ENCODE peak calls at places on chromosomes 6 and 20, in eight cellular contexts. One of them, this sample, is unnamed.

GRCh38 chr6:147802400-147802799 is 293.9 kb downstream of the SAMD5 start:
- DNase-seq in HS-5: no peak
- DNase-seq in AG20443: no peak
- DNase-seq in M059J: no peak
- DNase-seq in CD8-positive, alpha-beta memory T cell: no peak
- DNase-seq in sigmoid colon: no peak
- DNase-seq in stimulated activated CD4-positive, alpha-beta T cell treated with anti-CD3 and anti-CD28 coated beads, Interleukin-4, amount 100 ng/mL, for 48 hours: no peak
- DNase-seq in SK-N-DZ: no peak
- DNase-seq in this sample: no peak

GRCh38 chr6:108526739-108527174 is 34.0 kb upstream of the FOXO3 start:
- DNase-seq in HS-5: peak
- DNase-seq in AG20443: peak
- DNase-seq in M059J: peak
- DNase-seq in CD8-positive, alpha-beta memory T cell: no peak
- DNase-seq in sigmoid colon: no peak
- DNase-seq in stimulated activated CD4-positive, alpha-beta T cell treated with anti-CD3 and anti-CD28 coated beads, Interleukin-4, amount 100 ng/mL, for 48 hours: no peak
- DNase-seq in SK-N-DZ: peak
- DNase-seq in this sample: peak

GRCh38 chr20:952196-952795 is 36.2 kb upstream of the ANGPT4 start:
- DNase-seq in HS-5: no peak
- DNase-seq in AG20443: no peak
- DNase-seq in M059J: peak
- DNase-seq in CD8-positive, alpha-beta memory T cell: no peak
- DNase-seq in sigmoid colon: no peak
- DNase-seq in stimulated activated CD4-positive, alpha-beta T cell treated with anti-CD3 and anti-CD28 coated beads, Interleukin-4, amount 100 ng/mL, for 48 hours: no peak
- DNase-seq in SK-N-DZ: no peak
- DNase-seq in this sample: no peak

GRCh38 chr6:64988148-64988547 is 718.9 kb downstream of the EYS start:
- DNase-seq in HS-5: no peak
- DNase-seq in AG20443: no peak
- DNase-seq in M059J: peak
- DNase-seq in CD8-positive, alpha-beta memory T cell: no peak
- DNase-seq in sigmoid colon: no peak
- DNase-seq in stimulated activated CD4-positive, alpha-beta T cell treated with anti-CD3 and anti-CD28 coated beads, Interleukin-4, amount 100 ng/mL, for 48 hours: no peak
- DNase-seq in SK-N-DZ: no peak
- DNase-seq in this sample: no peak

GRCh38 chr20:62133864-62134263 is 9.3 kb downstream of the PSMA7 start:
- DNase-seq in HS-5: no peak
- DNase-seq in AG20443: no peak
- DNase-seq in M059J: no peak
- DNase-seq in CD8-positive, alpha-beta memory T cell: no peak
- DNase-seq in sigmoid colon: no peak
- DNase-seq in stimulated activated CD4-positive, alpha-beta T cell treated with anti-CD3 and anti-CD28 coated beads, Interleukin-4, amount 100 ng/mL, for 48 hours: no peak
- DNase-seq in SK-N-DZ: no peak
- DNase-seq in this sample: no peak

GRCh38 chr6:12012231-12012565 is at the start of gene HIVEP1:
- DNase-seq in HS-5: no peak
- DNase-seq in AG20443: no peak
- DNase-seq in M059J: peak
- DNase-seq in CD8-positive, alpha-beta memory T cell: peak
- DNase-seq in sigmoid colon: peak
- DNase-seq in stimulated activated CD4-positive, alpha-beta T cell treated with anti-CD3 and anti-CD28 coated beads, Interleukin-4, amount 100 ng/mL, for 48 hours: no peak
- DNase-seq in SK-N-DZ: peak
- DNase-seq in this sample: no peak

GRCh38 chr6:113855500-113856010 is 1.6 kb upstream of the MARCKS start:
- DNase-seq in HS-5: no peak
- DNase-seq in AG20443: peak
- DNase-seq in M059J: no peak
- DNase-seq in CD8-positive, alpha-beta memory T cell: no peak
- DNase-seq in sigmoid colon: peak
- DNase-seq in stimulated activated CD4-positive, alpha-beta T cell treated with anti-CD3 and anti-CD28 coated beads, Interleukin-4, amount 100 ng/mL, for 48 hours: no peak
- DNase-seq in SK-N-DZ: peak
- DNase-seq in this sample: peak

GRCh38 chr6:21053612-21054011 is 519.4 kb downstream of the CDKAL1 start:
- DNase-seq in HS-5: no peak
- DNase-seq in AG20443: no peak
- DNase-seq in M059J: peak
- DNase-seq in CD8-positive, alpha-beta memory T cell: no peak
- DNase-seq in sigmoid colon: no peak
- DNase-seq in stimulated activated CD4-positive, alpha-beta T cell treated with anti-CD3 and anti-CD28 coated beads, Interleukin-4, amount 100 ng/mL, for 48 hours: no peak
- DNase-seq in SK-N-DZ: no peak
- DNase-seq in this sample: peak

GRCh38 chr6:4289770-4290320 is 154.5 kb upstream of the ECI2 start:
- DNase-seq in HS-5: no peak
- DNase-seq in AG20443: no peak
- DNase-seq in M059J: peak
- DNase-seq in CD8-positive, alpha-beta memory T cell: no peak
- DNase-seq in sigmoid colon: no peak
- DNase-seq in stimulated activated CD4-positive, alpha-beta T cell treated with anti-CD3 and anti-CD28 coated beads, Interleukin-4, amount 100 ng/mL, for 48 hours: no peak
- DNase-seq in SK-N-DZ: no peak
- DNase-seq in this sample: no peak

GRCh38 chr6:24105146-24105545 is 20.9 kb upstream of the NRSN1 start:
- DNase-seq in HS-5: no peak
- DNase-seq in AG20443: no peak
- DNase-seq in M059J: no peak
- DNase-seq in CD8-positive, alpha-beta memory T cell: no peak
- DNase-seq in sigmoid colon: no peak
- DNase-seq in stimulated activated CD4-positive, alpha-beta T cell treated with anti-CD3 and anti-CD28 coated beads, Interleukin-4, amount 100 ng/mL, for 48 hours: no peak
- DNase-seq in SK-N-DZ: no peak
- DNase-seq in this sample: no peak

GRCh38 chr20:36399969-36400545 is 93.9 kb downstream of the DLGAP4 start:
- DNase-seq in HS-5: no peak
- DNase-seq in AG20443: no peak
- DNase-seq in M059J: no peak
- DNase-seq in CD8-positive, alpha-beta memory T cell: no peak
- DNase-seq in sigmoid colon: no peak
- DNase-seq in stimulated activated CD4-positive, alpha-beta T cell treated with anti-CD3 and anti-CD28 coated beads, Interleukin-4, amount 100 ng/mL, for 48 hours: no peak
- DNase-seq in SK-N-DZ: no peak
- DNase-seq in this sample: no peak

GRCh38 chr6:144955853-144956252 is 670.7 kb downstream of the UTRN start:
- DNase-seq in HS-5: no peak
- DNase-seq in AG20443: no peak
- DNase-seq in M059J: peak
- DNase-seq in CD8-positive, alpha-beta memory T cell: no peak
- DNase-seq in sigmoid colon: no peak
- DNase-seq in stimulated activated CD4-positive, alpha-beta T cell treated with anti-CD3 and anti-CD28 coated beads, Interleukin-4, amount 100 ng/mL, for 48 hours: no peak
- DNase-seq in SK-N-DZ: no peak
- DNase-seq in this sample: peak

GRCh38 chr6:142842423-142843261 is 102.3 kb downstream of the HIVEP2 start:
- DNase-seq in HS-5: no peak
- DNase-seq in AG20443: no peak
- DNase-seq in M059J: peak
- DNase-seq in CD8-positive, alpha-beta memory T cell: peak
- DNase-seq in sigmoid colon: no peak
- DNase-seq in stimulated activated CD4-positive, alpha-beta T cell treated with anti-CD3 and anti-CD28 coated beads, Interleukin-4, amount 100 ng/mL, for 48 hours: no peak
- DNase-seq in SK-N-DZ: peak
- DNase-seq in this sample: peak

GRCh38 chr6:51410453-51410852 is 591.8 kb downstream of the TFAP2B start:
- DNase-seq in HS-5: no peak
- DNase-seq in AG20443: no peak
- DNase-seq in M059J: no peak
- DNase-seq in CD8-positive, alpha-beta memory T cell: no peak
- DNase-seq in sigmoid colon: no peak
- DNase-seq in stimulated activated CD4-positive, alpha-beta T cell treated with anti-CD3 and anti-CD28 coated beads, Interleukin-4, amount 100 ng/mL, for 48 hours: no peak
- DNase-seq in SK-N-DZ: no peak
- DNase-seq in this sample: no peak

GRCh38 chr6:41713650-41714291 is 21.6 kb downstream of the TFEB start:
- DNase-seq in HS-5: no peak
- DNase-seq in AG20443: no peak
- DNase-seq in M059J: no peak
- DNase-seq in CD8-positive, alpha-beta memory T cell: no peak
- DNase-seq in sigmoid colon: no peak
- DNase-seq in stimulated activated CD4-positive, alpha-beta T cell treated with anti-CD3 and anti-CD28 coated beads, Interleukin-4, amount 100 ng/mL, for 48 hours: no peak
- DNase-seq in SK-N-DZ: no peak
- DNase-seq in this sample: peak

GRCh38 chr20:59784365-59785117 is 148.9 kb downstream of the SYCP2 start:
- DNase-seq in HS-5: no peak
- DNase-seq in AG20443: no peak
- DNase-seq in M059J: no peak
- DNase-seq in CD8-positive, alpha-beta memory T cell: no peak
- DNase-seq in sigmoid colon: peak
- DNase-seq in stimulated activated CD4-positive, alpha-beta T cell treated with anti-CD3 and anti-CD28 coated beads, Interleukin-4, amount 100 ng/mL, for 48 hours: no peak
- DNase-seq in SK-N-DZ: no peak
- DNase-seq in this sample: no peak

GRCh38 chr20:43383026-43383795 is 74.5 kb upstream of the SRSF6 start:
- DNase-seq in HS-5: no peak
- DNase-seq in AG20443: peak
- DNase-seq in M059J: peak
- DNase-seq in CD8-positive, alpha-beta memory T cell: no peak
- DNase-seq in sigmoid colon: no peak
- DNase-seq in stimulated activated CD4-positive, alpha-beta T cell treated with anti-CD3 and anti-CD28 coated beads, Interleukin-4, amount 100 ng/mL, for 48 hours: no peak
- DNase-seq in SK-N-DZ: no peak
- DNase-seq in this sample: no peak

GRCh38 chr20:52926505-52926904 is 45.7 kb upstream of the TSHZ2 start:
- DNase-seq in HS-5: no peak
- DNase-seq in AG20443: no peak
- DNase-seq in M059J: peak
- DNase-seq in CD8-positive, alpha-beta memory T cell: no peak
- DNase-seq in sigmoid colon: no peak
- DNase-seq in stimulated activated CD4-positive, alpha-beta T cell treated with anti-CD3 and anti-CD28 coated beads, Interleukin-4, amount 100 ng/mL, for 48 hours: no peak
- DNase-seq in SK-N-DZ: no peak
- DNase-seq in this sample: peak

GRCh38 chr6:9140861-9141534 is 705.7 kb upstream of the SLC35B3 start:
- DNase-seq in HS-5: no peak
- DNase-seq in AG20443: peak
- DNase-seq in M059J: peak
- DNase-seq in CD8-positive, alpha-beta memory T cell: no peak
- DNase-seq in sigmoid colon: no peak
- DNase-seq in stimulated activated CD4-positive, alpha-beta T cell treated with anti-CD3 and anti-CD28 coated beads, Interleukin-4, amount 100 ng/mL, for 48 hours: no peak
- DNase-seq in SK-N-DZ: no peak
- DNase-seq in this sample: peak

GRCh38 chr6:106659859-106660258 is 30.5 kb downstream of the QRSL1 start:
- DNase-seq in HS-5: no peak
- DNase-seq in AG20443: no peak
- DNase-seq in M059J: no peak
- DNase-seq in CD8-positive, alpha-beta memory T cell: no peak
- DNase-seq in sigmoid colon: no peak
- DNase-seq in stimulated activated CD4-positive, alpha-beta T cell treated with anti-CD3 and anti-CD28 coated beads, Interleukin-4, amount 100 ng/mL, for 48 hours: no peak
- DNase-seq in SK-N-DZ: no peak
- DNase-seq in this sample: no peak

GRCh38 chr20:63750807-63751470 is 11.4 kb downstream of the SLC2A4RG start:
- DNase-seq in HS-5: no peak
- DNase-seq in AG20443: no peak
- DNase-seq in M059J: no peak
- DNase-seq in CD8-positive, alpha-beta memory T cell: peak
- DNase-seq in sigmoid colon: no peak
- DNase-seq in stimulated activated CD4-positive, alpha-beta T cell treated with anti-CD3 and anti-CD28 coated beads, Interleukin-4, amount 100 ng/mL, for 48 hours: peak
- DNase-seq in SK-N-DZ: peak
- DNase-seq in this sample: no peak

GRCh38 chr6:26044140-26045045 is 42.8 kb upstream of the HFE start:
- DNase-seq in HS-5: no peak
- DNase-seq in AG20443: peak
- DNase-seq in M059J: no peak
- DNase-seq in CD8-positive, alpha-beta memory T cell: peak
- DNase-seq in sigmoid colon: peak
- DNase-seq in stimulated activated CD4-positive, alpha-beta T cell treated with anti-CD3 and anti-CD28 coated beads, Interleukin-4, amount 100 ng/mL, for 48 hours: peak
- DNase-seq in SK-N-DZ: no peak
- DNase-seq in this sample: peak

GRCh38 chr20:47724398-47724797 is 60.9 kb downstream of the SULF2 start:
- DNase-seq in HS-5: no peak
- DNase-seq in AG20443: no peak
- DNase-seq in M059J: peak
- DNase-seq in CD8-positive, alpha-beta memory T cell: no peak
- DNase-seq in sigmoid colon: no peak
- DNase-seq in stimulated activated CD4-positive, alpha-beta T cell treated with anti-CD3 and anti-CD28 coated beads, Interleukin-4, amount 100 ng/mL, for 48 hours: no peak
- DNase-seq in SK-N-DZ: peak
- DNase-seq in this sample: no peak

GRCh38 chr6:2970753-2971419 is 481 bp downstream of the SERPINB6 start:
- DNase-seq in HS-5: no peak
- DNase-seq in AG20443: peak
- DNase-seq in M059J: peak
- DNase-seq in CD8-positive, alpha-beta memory T cell: peak
- DNase-seq in sigmoid colon: peak
- DNase-seq in stimulated activated CD4-positive, alpha-beta T cell treated with anti-CD3 and anti-CD28 coated beads, Interleukin-4, amount 100 ng/mL, for 48 hours: peak
- DNase-seq in SK-N-DZ: peak
- DNase-seq in this sample: peak

GRCh38 chr6:170022827-170023619 is 267.9 kb downstream of the DLL1 start:
- DNase-seq in HS-5: no peak
- DNase-seq in AG20443: no peak
- DNase-seq in M059J: no peak
- DNase-seq in CD8-positive, alpha-beta memory T cell: no peak
- DNase-seq in sigmoid colon: peak
- DNase-seq in stimulated activated CD4-positive, alpha-beta T cell treated with anti-CD3 and anti-CD28 coated beads, Interleukin-4, amount 100 ng/mL, for 48 hours: no peak
- DNase-seq in SK-N-DZ: no peak
- DNase-seq in this sample: no peak

GRCh38 chr6:21836772-21837460 is 243.4 kb downstream of the SOX4 start:
- DNase-seq in HS-5: no peak
- DNase-seq in AG20443: no peak
- DNase-seq in M059J: no peak
- DNase-seq in CD8-positive, alpha-beta memory T cell: no peak
- DNase-seq in sigmoid colon: no peak
- DNase-seq in stimulated activated CD4-positive, alpha-beta T cell treated with anti-CD3 and anti-CD28 coated beads, Interleukin-4, amount 100 ng/mL, for 48 hours: no peak
- DNase-seq in SK-N-DZ: peak
- DNase-seq in this sample: no peak

GRCh38 chr6:130776287-130776925 is 50.8 kb upstream of the SMLR1 start:
- DNase-seq in HS-5: no peak
- DNase-seq in AG20443: no peak
- DNase-seq in M059J: peak
- DNase-seq in CD8-positive, alpha-beta memory T cell: no peak
- DNase-seq in sigmoid colon: no peak
- DNase-seq in stimulated activated CD4-positive, alpha-beta T cell treated with anti-CD3 and anti-CD28 coated beads, Interleukin-4, amount 100 ng/mL, for 48 hours: no peak
- DNase-seq in SK-N-DZ: no peak
- DNase-seq in this sample: no peak

GRCh38 chr6:161890959-161891358 is 617.1 kb upstream of the AGPAT4 start:
- DNase-seq in HS-5: no peak
- DNase-seq in AG20443: no peak
- DNase-seq in M059J: no peak
- DNase-seq in CD8-positive, alpha-beta memory T cell: no peak
- DNase-seq in sigmoid colon: no peak
- DNase-seq in stimulated activated CD4-positive, alpha-beta T cell treated with anti-CD3 and anti-CD28 coated beads, Interleukin-4, amount 100 ng/mL, for 48 hours: no peak
- DNase-seq in SK-N-DZ: no peak
- DNase-seq in this sample: no peak

GRCh38 chr20:15918631-15919030 is 654.6 kb downstream of the KIF16B start:
- DNase-seq in HS-5: no peak
- DNase-seq in AG20443: no peak
- DNase-seq in M059J: no peak
- DNase-seq in CD8-positive, alpha-beta memory T cell: no peak
- DNase-seq in sigmoid colon: no peak
- DNase-seq in stimulated activated CD4-positive, alpha-beta T cell treated with anti-CD3 and anti-CD28 coated beads, Interleukin-4, amount 100 ng/mL, for 48 hours: no peak
- DNase-seq in SK-N-DZ: no peak
- DNase-seq in this sample: no peak

GRCh38 chr6:42050011-42050896 is at the start of gene TAF8:
- DNase-seq in HS-5: peak
- DNase-seq in AG20443: peak
- DNase-seq in M059J: peak
- DNase-seq in CD8-positive, alpha-beta memory T cell: peak
- DNase-seq in sigmoid colon: peak
- DNase-seq in stimulated activated CD4-positive, alpha-beta T cell treated with anti-CD3 and anti-CD28 coated beads, Interleukin-4, amount 100 ng/mL, for 48 hours: peak
- DNase-seq in SK-N-DZ: peak
- DNase-seq in this sample: peak

GRCh38 chr6:142088858-142089216 is 43.9 kb upstream of the GJE1 start:
- DNase-seq in HS-5: no peak
- DNase-seq in AG20443: peak
- DNase-seq in M059J: peak
- DNase-seq in CD8-positive, alpha-beta memory T cell: no peak
- DNase-seq in sigmoid colon: no peak
- DNase-seq in stimulated activated CD4-positive, alpha-beta T cell treated with anti-CD3 and anti-CD28 coated beads, Interleukin-4, amount 100 ng/mL, for 48 hours: no peak
- DNase-seq in SK-N-DZ: peak
- DNase-seq in this sample: peak